ENCODE peak calls at places on chromosomes 6 and 20, in five cellular contexts. One of them, this sample, is unnamed.

GRCh38 chr6:138103876-138104275 is 3.3 kb downstream of the PERP start:
- DNase-seq in HepG2: no peak
- DNase-seq in K562: no peak
- DNase-seq in GM23338: no peak
- DNase-seq in HCT116: no peak
- DNase-seq in this sample: no peak

GRCh38 chr6:159692303-159693127 is 526 bp downstream of the SOD2 start:
- DNase-seq in HepG2: peak
- DNase-seq in K562: peak
- DNase-seq in GM23338: peak
- DNase-seq in HCT116: no peak
- DNase-seq in this sample: peak

GRCh38 chr6:118644007-118644406 is 7.4 kb downstream of the CEP85L start:
- DNase-seq in HepG2: no peak
- DNase-seq in K562: no peak
- DNase-seq in GM23338: no peak
- DNase-seq in HCT116: no peak
- DNase-seq in this sample: no peak

GRCh38 chr6:138692058-138692977 is 81.3 kb upstream of the CCDC28A start:
- DNase-seq in HepG2: peak
- DNase-seq in K562: peak
- DNase-seq in GM23338: peak
- DNase-seq in HCT116: no peak
- DNase-seq in this sample: peak

GRCh38 chr6:87155920-87156600 is 695 bp downstream of the ZNF292 start:
- DNase-seq in HepG2: peak
- DNase-seq in K562: peak
- DNase-seq in GM23338: peak
- DNase-seq in HCT116: no peak
- DNase-seq in this sample: peak

GRCh38 chr20:21395666-21396044 is 1.7 kb downstream of the NKX2-4 start:
- DNase-seq in HepG2: no peak
- DNase-seq in K562: no peak
- DNase-seq in GM23338: peak
- DNase-seq in HCT116: no peak
- DNase-seq in this sample: no peak

GRCh38 chr6:42963855-42964605 is 3.5 kb downstream of the GNMT start:
- DNase-seq in HepG2: peak
- DNase-seq in K562: peak
- DNase-seq in GM23338: peak
- DNase-seq in HCT116: no peak
- DNase-seq in this sample: no peak

GRCh38 chr20:8854566-8854965 is 214.3 kb upstream of the PLCB4 start:
- DNase-seq in HepG2: no peak
- DNase-seq in K562: peak
- DNase-seq in GM23338: peak
- DNase-seq in HCT116: no peak
- DNase-seq in this sample: no peak

GRCh38 chr6:138691595-138692057 is 81.9 kb upstream of the CCDC28A start:
- DNase-seq in HepG2: peak
- DNase-seq in K562: no peak
- DNase-seq in GM23338: peak
- DNase-seq in HCT116: peak
- DNase-seq in this sample: no peak

GRCh38 chr20:56843817-56844216 is 214.7 kb downstream of the TFAP2C start:
- DNase-seq in HepG2: no peak
- DNase-seq in K562: peak
- DNase-seq in GM23338: peak
- DNase-seq in HCT116: peak
- DNase-seq in this sample: no peak

GRCh38 chr6:69827491-69827890 is 30.7 kb upstream of the LMBRD1 start:
- DNase-seq in HepG2: no peak
- DNase-seq in K562: no peak
- DNase-seq in GM23338: peak
- DNase-seq in HCT116: no peak
- DNase-seq in this sample: no peak

GRCh38 chr6:89221109-89221508 is 4.0 kb upstream of the GABRR1 start:
- DNase-seq in HepG2: no peak
- DNase-seq in K562: no peak
- DNase-seq in GM23338: no peak
- DNase-seq in HCT116: no peak
- DNase-seq in this sample: no peak
- H3K27ac ChIP-seq in HepG2: no peak
- H3K27ac ChIP-seq in K562: no peak
- H3K27ac ChIP-seq in GM23338: no peak
- H3K27ac ChIP-seq in HCT116: no peak
- H3K27ac ChIP-seq in this sample: no peak

DNA sequence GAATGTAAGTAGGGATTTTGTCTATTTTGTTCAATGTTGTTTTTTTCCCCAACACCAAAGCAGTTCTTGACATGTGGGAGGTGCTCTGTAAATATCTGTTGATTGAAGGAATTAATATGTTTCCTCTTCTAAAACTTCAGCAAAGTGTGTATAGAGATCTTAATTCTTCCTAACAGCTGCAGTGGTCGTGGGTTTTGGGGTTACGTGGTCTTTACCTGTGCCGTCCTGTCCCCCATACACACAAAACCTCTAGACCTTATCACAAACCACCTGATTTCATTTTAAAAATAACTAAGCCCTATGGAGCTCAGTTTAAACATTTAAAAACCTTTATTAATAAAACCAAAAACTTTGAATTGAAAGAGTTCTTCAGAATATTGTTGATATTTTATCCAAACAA is 471.8 kb upstream of the SOX4 start:
- DNase-seq in HepG2: no peak
- DNase-seq in K562: no peak
- DNase-seq in GM23338: no peak
- DNase-seq in HCT116: no peak
- DNase-seq in this sample: no peak
- TF ChIP-seq REST in HepG2: no peak
- TF ChIP-seq REST in K562: no peak
- TF ChIP-seq REST in GM23338: no peak
- TF ChIP-seq REST in HCT116: no peak
- TF ChIP-seq REST in this sample: no peak

GRCh38 chr20:63572788-63573738 is 976 bp downstream of the HELZ2 start:
- DNase-seq in HepG2: peak
- DNase-seq in K562: no peak
- DNase-seq in GM23338: peak
- DNase-seq in HCT116: no peak
- DNase-seq in this sample: no peak
- TF ChIP-seq CTCF in HepG2: peak
- TF ChIP-seq CTCF in K562: no peak
- TF ChIP-seq CTCF in GM23338: peak
- TF ChIP-seq CTCF in HCT116: no peak
- TF ChIP-seq CTCF in this sample: no peak

GRCh38 chr6:108650781-108651180 is 90.1 kb downstream of the FOXO3 start:
- DNase-seq in HepG2: no peak
- DNase-seq in K562: no peak
- DNase-seq in GM23338: no peak
- DNase-seq in HCT116: no peak
- DNase-seq in this sample: peak
- H3K27ac ChIP-seq in HepG2: no peak
- H3K27ac ChIP-seq in K562: no peak
- H3K27ac ChIP-seq in GM23338: no peak
- H3K27ac ChIP-seq in HCT116: no peak
- H3K27ac ChIP-seq in this sample: no peak